ENCODE peak calls at places on chromosomes 2 and 18, in seven cellular contexts. S, F, C, O, B, G and A are unnamed samples.

GRCh38 chr2:50538137-50538536 is 493.8 kb downstream of the NRXN1 start:
- DNase-seq in S (no peak), F (no peak), C (peak; percentile 35), O (no peak), B (no peak), G (no peak), A (no peak)

GRCh38 chr2:136188086-136188485 is 70.1 kb upstream of the CXCR4 start:
- DNase-seq in S (no peak), F (no peak), C (no peak), O (no peak), B (no peak), G (no peak), A (no peak)

GRCh38 chr2:191302459-191303155 is 57.4 kb downstream of the MYO1B start:
- DNase-seq in S (no peak), F (no peak), C (no peak), O (peak; percentile 29), B (no peak), G (peak; percentile 6), A (no peak)

GRCh38 chr2:128409326-128410034 is 90.8 kb upstream of the HS6ST1 start:
- DNase-seq in S (no peak), F (no peak), C (no peak), O (no peak), B (no peak), G (no peak), A (no peak)

GRCh38 chr2:25311866-25312575 is 29.7 kb downstream of the DNMT3A start:
- DNase-seq in S (no peak), F (no peak), C (no peak), O (no peak), B (no peak), G (no peak), A (no peak)

GRCh38 chr2:219425238-219426067 is 7.3 kb downstream of the DES start:
- DNase-seq in S (no peak), F (no peak), C (peak; percentile 67), O (no peak), B (no peak), G (no peak), A (no peak)

GRCh38 chr2:164014068-164014577 is 278.3 kb upstream of the FIGN start:
- DNase-seq in S (no peak), F (no peak), C (no peak), O (no peak), B (no peak), G (no peak), A (no peak)

GRCh38 chr2:38997784-38998183 is 108.1 kb downstream of the ARHGEF33 start:
- DNase-seq in S (no peak), F (no peak), C (no peak), O (no peak), B (no peak), G (no peak), A (no peak)

DNA sequence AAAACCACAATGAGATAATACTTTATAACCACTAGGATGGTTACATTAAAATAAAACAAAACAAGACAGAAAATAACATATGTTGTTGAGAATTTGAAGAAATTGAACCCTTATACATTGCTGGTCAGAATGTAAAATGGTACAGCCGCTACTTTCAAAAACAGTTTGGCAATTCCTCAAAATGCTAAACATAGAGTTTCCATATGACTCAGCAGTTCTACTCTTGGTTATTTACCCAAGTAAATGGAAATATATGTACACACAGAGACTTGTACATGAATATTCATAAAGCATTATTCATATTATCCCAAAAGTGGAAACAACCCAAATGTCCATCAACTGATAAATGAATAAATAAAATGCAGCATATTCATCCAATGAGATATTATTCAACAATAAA is 92.5 kb upstream of the LRATD1 start:
- DNase-seq in S (no peak), F (no peak), C (no peak), O (no peak), B (no peak), G (no peak), A (no peak)
- H3K9me3 ChIP-seq in S (peaks cover 5% of the 10 kb centered on the region), F (no peaks in the 10 kb centered on the region), C (no peaks in the 10 kb centered on the region), O (peaks cover 19% of the 10 kb centered on the region), B (no peaks in the 10 kb centered on the region), G (no peaks in the 10 kb centered on the region), A (no peaks in the 10 kb centered on the region)

DNA sequence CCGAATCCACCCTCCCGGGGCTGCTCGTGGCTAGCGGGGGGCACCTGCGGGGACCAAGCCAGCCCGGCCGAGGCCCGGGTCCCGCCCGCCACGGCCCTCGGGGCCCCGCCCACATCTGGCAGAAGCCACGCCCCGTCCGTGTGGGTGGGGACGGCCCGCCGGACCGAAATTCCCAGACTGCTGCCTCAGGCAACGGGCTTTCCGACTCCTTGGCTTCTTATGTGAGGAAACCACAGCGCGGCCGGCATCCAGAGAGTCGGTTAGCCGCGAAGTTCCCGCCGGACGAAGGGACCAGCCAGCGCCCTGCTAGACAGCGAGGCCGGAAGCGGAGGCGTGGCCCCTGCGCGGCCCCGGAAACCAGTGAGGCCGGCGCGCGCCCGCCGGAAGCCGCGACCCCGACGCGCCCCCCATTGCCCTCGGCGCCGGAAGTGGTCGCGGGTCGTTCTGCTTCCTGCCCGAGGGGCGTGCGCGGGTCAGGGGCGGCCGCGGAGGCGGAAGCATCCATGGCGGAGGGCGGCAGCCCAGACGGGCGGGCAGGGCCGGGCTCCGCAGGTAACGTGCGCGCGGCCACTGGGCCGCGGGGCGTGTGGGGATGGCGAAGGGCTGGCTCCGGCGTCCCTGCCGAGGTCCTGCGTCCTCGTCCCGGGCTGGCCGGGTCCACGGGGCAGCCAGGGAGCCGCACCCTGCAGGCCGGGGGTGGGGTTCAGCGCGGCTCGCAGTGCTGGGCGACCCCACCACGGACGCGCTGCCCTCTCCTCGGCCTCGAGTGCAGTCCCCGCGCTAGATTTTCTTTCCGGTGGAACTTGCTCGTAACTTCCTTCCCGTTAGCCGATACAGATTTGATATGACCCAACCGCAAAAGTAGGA is at the start of gene ASB1:
- DNase-seq in S (peak; percentile 72), F (peak; percentile 52), C (peak; percentile 87), O (peak; percentile 48), B (peak; percentile 95), G (peak; percentile 79), A (no peak)
- TF ChIP-seq POLR2AphosphoS5 in S (peak; percentile 47), F (no peak), C (peak; percentile 39), O (peak; percentile 67), B (peak; percentile 49), G (peak; percentile 37), A (peak; percentile 77)

GRCh38 chr18:42437646-42438045 is 482.6 kb downstream of the PIK3C3 start:
- DNase-seq in S (no peak), F (no peak), C (no peak), O (no peak), B (no peak), G (no peak), A (no peak)

GRCh38 chr18:42444349-42444748 is 489.3 kb downstream of the PIK3C3 start:
- DNase-seq in S (no peak), F (no peak), C (no peak), O (no peak), B (no peak), G (no peak), A (no peak)

GRCh38 chr18:42445359-42445758 is 490.3 kb downstream of the PIK3C3 start:
- DNase-seq in S (no peak), F (no peak), C (no peak), O (no peak), B (no peak), G (no peak), A (no peak)

GRCh38 chr18:42446195-42446594 is 491.2 kb downstream of the PIK3C3 start:
- DNase-seq in S (no peak), F (no peak), C (no peak), O (no peak), B (no peak), G (no peak), A (peak; percentile 2)

DNA sequence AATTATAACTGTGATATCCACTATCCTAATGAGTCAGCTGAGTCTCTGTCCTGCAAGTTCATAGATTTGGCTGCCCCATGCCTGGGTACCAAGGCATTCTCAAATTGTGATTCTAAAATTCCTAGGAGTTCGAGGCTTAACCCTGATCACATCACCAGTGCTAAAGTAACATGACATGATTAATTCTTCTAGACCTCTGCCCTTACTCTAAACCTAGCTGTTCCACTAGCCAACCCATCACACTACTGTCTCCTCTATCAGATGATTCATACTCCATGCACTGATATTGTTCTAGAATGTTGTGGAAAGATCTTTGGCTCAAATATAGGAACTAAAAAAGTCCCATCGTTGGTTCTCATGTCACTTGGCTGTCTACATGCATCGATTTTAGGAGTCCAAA is 487.6 kb downstream of the PIK3C3 start:
- DNase-seq in S (no peak), F (no peak), C (no peak), O (no peak), B (no peak), G (no peak), A (no peak)
- H3K9me3 ChIP-seq in S (peaks cover 6% of the 10 kb centered on the region), F (no peaks in the 10 kb centered on the region), C (no peaks in the 10 kb centered on the region), O (peaks cover 18% of the 10 kb centered on the region), B (peaks cover 6% of the 10 kb centered on the region), G (no peaks in the 10 kb centered on the region), A (no peaks in the 10 kb centered on the region)

GRCh38 chr2:165349181-165349580 is 110.0 kb downstream of the SCN2A start:
- DNase-seq in S (no peak), F (no peak), C (no peak), O (no peak), B (no peak), G (no peak), A (no peak)
- TF ChIP-seq POLR2AphosphoS5 in S (no peak), F (no peak), C (no peak), O (no peak), B (no peak), G (no peak), A (no peak)

GRCh38 chr18:78583739-78584066 is 395.9 kb upstream of the SALL3 start:
- DNase-seq in S (no peak), F (no peak), C (no peak), O (no peak), B (no peak), G (no peak), A (no peak)

GRCh38 chr18:78580835-78581339 is 398.7 kb upstream of the SALL3 start:
- DNase-seq in S (no peak), F (no peak), C (no peak), O (no peak), B (no peak), G (peak; percentile 3), A (no peak)

GRCh38 chr18:78582131-78582789 is 397.4 kb upstream of the SALL3 start:
- DNase-seq in S (no peak), F (no peak), C (no peak), O (no peak), B (no peak), G (no peak), A (no peak)

GRCh38 chr18:78584167-78585022 is 395.2 kb upstream of the SALL3 start:
- DNase-seq in S (no peak), F (no peak), C (no peak), O (no peak), B (peak; percentile 59), G (no peak), A (no peak)

DNA sequence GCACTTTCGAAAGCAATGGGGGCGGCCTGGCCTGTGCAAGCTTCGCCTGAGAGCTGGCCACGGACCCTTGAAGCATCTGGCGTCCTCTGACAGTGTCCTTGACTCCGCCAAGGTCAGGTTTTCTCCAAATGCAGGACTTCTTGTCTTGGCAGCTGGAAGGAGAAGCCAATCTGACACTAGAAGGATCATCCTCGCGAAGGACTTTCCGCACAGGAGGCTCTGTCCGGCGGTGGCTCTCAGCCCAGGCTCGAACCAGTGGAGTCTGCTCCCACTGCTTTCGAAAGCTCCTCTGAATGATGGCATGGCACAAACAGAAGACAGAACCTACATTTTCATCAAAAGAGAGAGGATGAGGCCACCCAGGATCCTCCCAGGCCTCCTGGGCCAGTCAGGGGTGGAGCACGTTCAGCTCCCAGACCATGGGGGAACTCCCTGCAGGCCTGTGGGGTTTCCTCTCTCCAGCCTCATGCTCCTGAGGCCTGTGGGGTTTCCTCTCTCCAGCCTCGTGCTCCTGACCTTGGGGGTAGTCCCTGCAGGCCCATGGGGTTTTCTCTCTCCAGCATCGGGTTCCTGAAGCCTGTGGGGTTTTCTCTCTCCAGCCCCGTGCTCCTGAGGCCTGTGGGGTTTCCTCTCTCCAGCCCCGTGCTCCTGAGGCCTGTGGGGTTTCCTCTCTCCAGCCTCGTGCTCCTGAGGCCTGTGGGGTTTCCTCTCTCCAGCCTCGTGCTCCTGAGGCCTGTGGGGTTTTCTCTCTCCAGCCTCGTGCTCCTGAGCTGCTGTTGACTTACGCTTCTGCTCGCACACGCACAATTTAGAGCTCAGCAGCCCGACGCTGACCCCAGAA is 396.5 kb upstream of the SALL3 start:
- DNase-seq in S (no peak), F (no peak), C (no peak), O (no peak), B (no peak), G (no peak), A (no peak)
- H3K9me3 ChIP-seq in S (peaks cover 6% of the 10 kb centered on the region), F (no peaks in the 10 kb centered on the region), C (no peaks in the 10 kb centered on the region), O (peaks cover 9% of the 10 kb centered on the region), B (no peaks in the 10 kb centered on the region), G (no peaks in the 10 kb centered on the region), A (no peaks in the 10 kb centered on the region)